ENCODE peak calls at places on chromosomes 1 and 21, in eight cellular contexts. E is GM23338, R is GM12878, K is endothelial cell of umbilical vein, S is K562, G is HCT116, F is H1, J is HepG2. L is an unnamed sample.

GRCh38 chr1:9120312-9120958 is 8.5 kb downstream of the GPR157 start:
- DNase-seq in J (no peak), S (no peak), F (no peak), R (no peak), G (no peak), K (no peak), E (no peak), L (no peak)

GRCh38 chr1:102628008-102628736 is 480.1 kb downstream of the COL11A1 start:
- DNase-seq in F (no peak), R (no peak), G (no peak), K (no peak), J (peak; percentile 1), E (no peak), S (no peak), L (no peak)

GRCh38 chr1:44513111-44513510 is 108.1 kb downstream of the RNF220 start:
- DNase-seq in F (no peak), R (no peak), K (no peak), J (no peak), E (no peak), G (no peak), S (no peak), L (no peak)

GRCh38 chr1:190754769-190755168 is 277.1 kb upstream of the BRINP3 start:
- DNase-seq in S (peak; percentile 34), J (peak; percentile 3), G (peak; percentile 24), R (no peak), E (no peak), K (peak; percentile 61), F (no peak), L (peak; percentile 93)

GRCh38 chr21:38945536-38946245 is 140.0 kb downstream of the ETS2 start:
- DNase-seq in S (no peak), J (no peak), F (peak; percentile 17), G (no peak), R (no peak), E (peak; percentile 41), K (no peak), L (no peak)

GRCh38 chr1:91846007-91846620 is 39.8 kb downstream of the TGFBR3 start:
- DNase-seq in F (no peak), J (peak; percentile 74), R (no peak), E (no peak), K (peak; percentile 48), G (no peak), S (peak; percentile 62), L (no peak)

GRCh38 chr1:118340928-118341905 is 156.2 kb upstream of the SPAG17 start:
- DNase-seq in E (no peak), J (no peak), R (no peak), K (no peak), G (no peak), F (no peak), S (no peak), L (no peak)

GRCh38 chr1:59138402-59138801 is 158.5 kb upstream of the FGGY start:
- DNase-seq in E (no peak), F (no peak), R (no peak), K (no peak), S (no peak), G (no peak), J (no peak), L (no peak)

GRCh38 chr1:180912801-180913616 is at the start of gene KIAA1614:
- DNase-seq in J (no peak), E (peak; percentile 68), K (no peak), G (no peak), S (no peak), F (no peak), R (no peak), L (no peak)

GRCh38 chr1:191671236-191671635 is 487.0 kb upstream of the RGS18 start:
- DNase-seq in G (no peak), R (no peak), F (no peak), J (no peak), E (no peak), K (no peak), S (no peak), L (no peak)

GRCh38 chr1:157099633-157100009 is at the start of gene ETV3L:
- DNase-seq in F (no peak), E (no peak), S (no peak), R (no peak), K (no peak), G (no peak), J (no peak), L (no peak)

GRCh38 chr21:34999397-34999941 is 49.6 kb downstream of the RUNX1 start:
- DNase-seq in E (no peak), F (no peak), S (no peak), R (no peak), G (no peak), K (no peak), J (no peak), L (no peak)

GRCh38 chr1:36134805-36135339 is 9.8 kb upstream of the COL8A2 start:
- DNase-seq in R (no peak), G (no peak), J (peak; percentile 52), K (peak; percentile 54), E (peak; percentile 90), F (no peak), S (peak; percentile 85), L (no peak)

GRCh38 chr1:176058686-176059085 is 148.4 kb downstream of the COP1 start:
- DNase-seq in S (peak; percentile 18), F (no peak), G (no peak), K (no peak), E (no peak), R (no peak), J (peak; percentile 86), L (no peak)

GRCh38 chr1:10730985-10731384 is 65.5 kb downstream of the CASZ1 start:
- DNase-seq in G (peak; percentile 64), K (peak; percentile 21), S (no peak), R (no peak), J (peak; percentile 78), F (no peak), E (no peak), L (no peak)

GRCh38 chr1:36528361-36529349 is 45.9 kb upstream of the CSF3R start:
- DNase-seq in K (no peak), S (peak; percentile 36), G (no peak), R (no peak), J (no peak), E (peak; percentile 57), F (no peak), L (no peak)

GRCh38 chr1:9542425-9542824 is 3.2 kb downstream of the SLC25A33 start:
- DNase-seq in J (peak; percentile 66), K (peak; percentile 64), G (no peak), E (no peak), R (no peak), F (no peak), S (peak; percentile 70), L (peak; percentile 61)

GRCh38 chr1:160204526-160205241 is 500 bp upstream of the PEA15 start:
- DNase-seq in S (no peak), R (peak; percentile 81), E (no peak), J (no peak), F (no peak), G (no peak), K (no peak), L (no peak)

GRCh38 chr1:172993640-172994039 is 57.1 kb downstream of the TNFSF18 start:
- DNase-seq in E (no peak), S (no peak), F (no peak), K (no peak), G (no peak), J (no peak), R (no peak), L (no peak)

DNA sequence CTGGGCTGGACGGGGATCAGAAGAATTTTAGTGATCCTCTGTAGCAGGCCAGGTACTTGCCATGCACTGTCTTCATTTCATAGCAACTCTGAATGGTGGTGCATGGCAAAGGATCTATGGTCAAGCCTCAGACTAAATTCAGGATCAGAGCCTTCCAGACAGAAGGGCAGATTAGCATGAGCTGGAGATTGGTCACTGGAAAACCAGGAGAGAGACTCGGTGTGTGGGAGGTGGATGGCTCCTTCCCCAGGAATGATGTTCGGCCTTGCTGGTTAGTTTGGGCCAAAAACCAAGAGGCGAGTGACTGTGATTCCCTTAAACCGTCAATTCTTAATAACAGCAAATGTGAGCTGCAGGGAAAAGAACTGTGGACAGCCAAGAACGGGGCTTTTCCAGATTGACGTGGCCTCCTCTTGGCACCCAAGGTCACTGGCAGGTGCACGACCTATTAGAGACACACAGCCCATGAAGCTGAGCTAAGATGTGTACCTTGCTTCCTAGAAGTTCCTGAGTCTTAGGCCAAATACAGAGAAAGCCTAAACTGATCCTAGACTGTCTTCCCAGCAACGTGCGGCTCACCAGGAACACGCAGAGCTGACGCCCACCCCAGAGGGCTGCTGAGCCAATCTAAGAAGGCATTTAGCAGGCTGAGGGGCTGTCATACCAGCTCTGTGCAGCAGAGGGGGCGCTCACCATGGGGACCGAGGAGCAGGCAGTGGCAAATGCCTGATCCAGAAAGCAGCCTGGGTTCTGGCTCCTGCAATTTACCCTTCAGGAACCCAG is 18.5 kb downstream of the ALDH4A1 start:
- DNase-seq in E (peak; percentile 93), K (peak; percentile 78), F (peak; percentile 60), J (peak; percentile 51), S (peak; percentile 82), G (peak; percentile 38), R (no peak), L (peak; percentile 56)
- TF ChIP-seq POLR2AphosphoS5 in E (no peak), K (no peak), F (no peak), J (no peak), S (no peak), G (no peak), R (no peak), L (no peak)

GRCh38 chr1:65147424-65148177 is 402 bp upstream of the AK4 start:
- DNase-seq in R (no peak), J (no peak), E (peak; percentile 60), G (no peak), F (no peak), K (peak; percentile 11), S (peak; percentile 82), L (no peak)
- TF ChIP-seq EZH2 in R (no peak), J (no peak), E (no peak), G (no peak), F (peak; percentile 51), K (no peak), S (no peak), L (no peak)

DNA sequence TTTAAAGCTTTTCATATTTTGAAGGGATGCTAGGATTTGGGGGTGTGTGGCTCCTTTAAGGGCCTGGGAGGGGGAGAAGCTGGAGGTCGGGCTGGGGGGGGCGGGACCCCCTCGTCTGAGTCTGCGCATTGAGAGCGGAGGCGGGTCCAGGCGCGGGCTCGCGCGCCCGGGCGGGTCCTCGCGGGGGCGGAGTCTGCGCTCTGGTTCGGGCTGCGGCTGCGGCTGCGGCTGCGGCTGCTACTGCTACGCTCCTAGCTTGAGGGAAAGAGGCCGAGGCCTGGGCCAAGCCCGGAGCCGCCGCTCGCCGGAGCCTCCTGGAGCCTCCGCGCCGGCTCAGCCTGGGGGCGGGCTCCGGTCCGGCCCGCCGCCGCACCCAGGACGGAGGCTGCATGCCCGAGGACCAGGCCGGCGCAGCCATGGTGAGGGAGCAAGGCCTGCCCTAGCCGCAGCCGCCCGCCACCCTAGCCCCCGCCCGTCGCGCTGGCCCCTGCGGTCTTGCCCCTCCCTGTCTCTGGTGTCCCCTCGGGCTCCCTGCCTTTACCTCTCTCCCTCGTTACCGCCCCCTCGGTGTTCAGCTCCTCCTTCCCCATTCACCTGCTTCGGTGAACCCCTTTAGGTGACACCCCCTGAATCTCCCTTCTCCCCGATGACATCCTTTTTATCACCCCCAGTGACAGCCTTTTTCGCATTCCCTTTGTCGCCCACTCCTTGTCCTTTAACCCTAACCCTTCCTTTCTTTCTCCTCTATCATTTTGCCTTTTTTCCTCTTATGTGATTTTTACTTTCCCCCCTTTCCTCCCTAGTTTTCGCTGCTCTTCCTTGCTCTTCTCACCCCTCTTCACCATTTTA is at the start of gene ZYG11B:
- DNase-seq in S (peak; percentile 93), K (peak; percentile 85), J (peak; percentile 62), F (no peak), G (peak; percentile 54), E (peak; percentile 90), R (peak; percentile 24), L (peak; percentile 26)
- H3K4me3 ChIP-seq in S (peak within 1 kb of the TSS; percentile 79), K (peak within 1 kb of the TSS; percentile 77), J (peak within 1 kb of the TSS; percentile 90), F (peak within 1 kb of the TSS; percentile 77), G (peak within 1 kb of the TSS; percentile 90), E (peak within 1 kb of the TSS; percentile 91), R (peak within 1 kb of the TSS; percentile 94), L (peak within 1 kb of the TSS; percentile 78)

GRCh38 chr1:192776206-192776605 is 32.6 kb upstream of the RGS2 start:
- DNase-seq in J (no peak), F (no peak), G (no peak), E (no peak), R (no peak), S (no peak), K (no peak), L (no peak)
- TF ChIP-seq POLR2AphosphoS5 in J (no peak), F (no peak), G (no peak), E (no peak), R (no peak), S (no peak), K (no peak), L (no peak)